ENCODE peak calls at places on chromosomes 5 and 9, in ten cellular contexts. U, O, R, Z, W, F, D, G, P and A are unnamed samples.

GRCh38 chr9:127437497-127438264 is 13.5 kb downstream of the ZNF79 start:
- DNase-seq in G (no peak), U (no peak), Z (no peak), W (no peak), F (no peak), R (no peak), D (no peak), O (no peak), P (no peak), A (no peak)

GRCh38 chr9:109582386-109582785 is 84.3 kb upstream of the PTPN3 start:
- DNase-seq in U (no peak), G (no peak), F (no peak), O (no peak), Z (no peak), W (no peak), P (no peak), D (no peak), R (no peak), A (no peak)

GRCh38 chr9:3751125-3751758 is 225.4 kb upstream of the RFX3 start:
- DNase-seq in O (no peak), W (no peak), Z (no peak), P (no peak), R (no peak), G (no peak), F (peak; percentile 65), D (no peak), U (no peak), A (no peak)

GRCh38 chr9:69573666-69574456 is 98.3 kb downstream of the APBA1 start:
- DNase-seq in F (peak; percentile 47), W (no peak), D (no peak), G (no peak), P (no peak), U (no peak), O (no peak), R (no peak), Z (no peak), A (peak; percentile 21)

GRCh38 chr9:89797970-89798369 is 193.2 kb downstream of the GADD45G start:
- DNase-seq in O (no peak), P (no peak), Z (no peak), G (no peak), D (peak; percentile 45), F (no peak), U (no peak), W (no peak), R (peak; percentile 33), A (no peak)

GRCh38 chr5:152404494-152404893 is 585 bp downstream of the NMUR2 start:
- DNase-seq in O (peak; percentile 62), D (no peak), R (no peak), Z (no peak), W (no peak), G (no peak), F (no peak), U (no peak), P (no peak), A (no peak)

GRCh38 chr9:136910901-136911245 is 24.6 kb downstream of the TRAF2 start:
- DNase-seq in R (no peak), U (no peak), P (no peak), D (no peak), F (no peak), W (no peak), O (no peak), Z (no peak), G (no peak), A (no peak)

GRCh38 chr9:124697326-124698200 is 73.5 kb downstream of the NR6A1 start:
- DNase-seq in O (no peak), W (no peak), F (peak; percentile 65), P (no peak), D (no peak), U (no peak), R (no peak), G (no peak), Z (no peak), A (no peak)

GRCh38 chr9:131837316-131837715 is 97.4 kb upstream of the RAPGEF1 start:
- DNase-seq in O (no peak), D (peak; percentile 25), R (peak; percentile 40), Z (no peak), P (no peak), G (peak; percentile 41), U (no peak), F (peak; percentile 8), W (no peak), A (no peak)

GRCh38 chr9:33143241-33143642 is 23.9 kb downstream of the B4GALT1 start:
- DNase-seq in Z (no peak), R (no peak), P (no peak), W (no peak), U (peak; percentile 51), G (no peak), O (no peak), D (peak; percentile 50), F (peak; percentile 88), A (no peak)

GRCh38 chr5:160923927-160924705 is 72.1 kb upstream of the ATP10B start:
- DNase-seq in U (no peak), O (no peak), Z (no peak), P (no peak), W (peak; percentile 92), R (peak; percentile 95), D (peak; percentile 81), F (no peak), G (no peak), A (no peak)

GRCh38 chr5:112757468-112758208 is 20.0 kb downstream of the APC start:
- DNase-seq in F (peak; percentile 73), R (no peak), P (no peak), O (no peak), W (no peak), D (peak; percentile 68), G (no peak), U (no peak), Z (no peak), A (no peak)

GRCh38 chr5:151253604-151253948 is 591 bp downstream of the GM2A start:
- DNase-seq in G (no peak), W (no peak), F (no peak), U (no peak), O (no peak), D (no peak), R (no peak), Z (no peak), P (no peak), A (no peak)

GRCh38 chr5:151255621-151256286 is 2.8 kb downstream of the GM2A start:
- DNase-seq in O (no peak), Z (no peak), D (no peak), F (no peak), P (no peak), G (no peak), R (no peak), U (no peak), W (no peak), A (no peak)

GRCh38 chr5:151252762-151253603 is at the start of gene GM2A:
- DNase-seq in W (peak; percentile 100), Z (peak; percentile 99), F (peak; percentile 100), U (peak; percentile 100), R (peak; percentile 99), D (peak; percentile 100), O (peak; percentile 99), G (peak; percentile 99), P (peak; percentile 99), A (peak; percentile 97)

GRCh38 chr5:151251621-151252020 is 1.4 kb upstream of the GM2A start:
- DNase-seq in R (no peak), U (no peak), G (no peak), Z (no peak), O (no peak), F (no peak), P (no peak), D (no peak), W (no peak), A (no peak)

GRCh38 chr5:151254533-151254932 is 1.5 kb downstream of the GM2A start:
- DNase-seq in P (no peak), R (no peak), D (no peak), W (no peak), U (no peak), G (no peak), F (no peak), O (no peak), Z (no peak), A (no peak)
- H3K4me3 ChIP-seq in P (no peak overlapping the region), R (no peak overlapping the region), D (no peak overlapping the region), W (no peak overlapping the region), U (no peak overlapping the region), G (no peak overlapping the region), F (peak overlapping the region; percentile 99), O (no peak overlapping the region), Z (peak overlapping the region; percentile 84), A (no peak overlapping the region)

DNA sequence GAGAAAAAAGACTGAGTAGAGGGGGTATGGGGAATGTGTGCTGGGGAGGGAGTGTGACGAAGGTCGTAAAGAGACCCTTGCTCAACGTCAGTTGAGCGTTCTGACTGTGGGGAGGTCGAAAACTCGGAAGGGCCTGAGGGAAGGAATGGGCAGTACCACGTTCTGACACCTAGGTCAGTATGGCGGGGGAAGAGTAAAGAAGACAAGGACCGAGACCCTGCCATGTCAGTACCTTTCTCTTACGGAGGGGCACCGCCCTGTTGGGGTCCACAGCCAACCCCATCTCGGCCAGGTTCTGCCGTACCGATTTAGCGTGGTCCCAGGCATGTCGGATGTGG is 426 bp downstream of the NOP16 start:
- DNase-seq in O (no peak), Z (no peak), U (no peak), G (no peak), P (no peak), R (no peak), D (peak; percentile 40), W (no peak), F (peak; percentile 60), A (no peak)
- H3K27ac ChIP-seq in O (no peak overlapping the region), Z (peak overlapping the region; percentile 99), U (peak overlapping the region; percentile 94), G (peak overlapping the region; percentile 93), P (peak overlapping the region; percentile 99), R (peak overlapping the region; percentile 98), D (peak overlapping the region; percentile 62), W (no peak overlapping the region), F (peak overlapping the region; percentile 93), A (peak overlapping the region; percentile 39)

DNA sequence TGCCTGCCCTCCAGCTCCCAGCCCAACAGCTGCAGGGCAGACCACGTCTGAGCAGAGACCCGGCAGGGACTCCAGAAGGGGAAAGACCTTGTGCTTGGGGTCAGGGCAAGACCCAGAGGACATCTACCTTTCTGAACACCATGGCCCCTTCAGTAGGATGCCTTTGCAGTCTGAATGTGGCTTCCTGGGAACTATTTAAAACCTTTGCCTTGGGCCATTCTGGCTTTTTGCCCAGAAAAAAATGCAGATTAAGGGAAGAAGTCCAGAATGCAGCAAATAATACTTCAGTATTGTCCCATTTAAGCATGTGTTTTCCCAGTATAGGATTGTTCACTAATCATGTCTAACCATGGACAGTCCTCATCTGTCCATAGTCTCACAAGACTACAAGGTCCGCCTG is 67.5 kb upstream of the ERCC6L2 start:
- DNase-seq in F (peak; percentile 15), R (no peak), W (no peak), P (no peak), Z (no peak), O (no peak), G (no peak), D (no peak), U (no peak), A (no peak)
- H3K27me3 ChIP-seq in F (peaks cover 15% of the 10 kb centered on the region), R (no peaks in the 10 kb centered on the region), W (no peaks in the 10 kb centered on the region), P (no peaks in the 10 kb centered on the region), Z (no peaks in the 10 kb centered on the region), O (no peaks in the 10 kb centered on the region), G (no peaks in the 10 kb centered on the region), D (no peaks in the 10 kb centered on the region), U (no peaks in the 10 kb centered on the region), A (peaks cover 7% of the 10 kb centered on the region)

DNA sequence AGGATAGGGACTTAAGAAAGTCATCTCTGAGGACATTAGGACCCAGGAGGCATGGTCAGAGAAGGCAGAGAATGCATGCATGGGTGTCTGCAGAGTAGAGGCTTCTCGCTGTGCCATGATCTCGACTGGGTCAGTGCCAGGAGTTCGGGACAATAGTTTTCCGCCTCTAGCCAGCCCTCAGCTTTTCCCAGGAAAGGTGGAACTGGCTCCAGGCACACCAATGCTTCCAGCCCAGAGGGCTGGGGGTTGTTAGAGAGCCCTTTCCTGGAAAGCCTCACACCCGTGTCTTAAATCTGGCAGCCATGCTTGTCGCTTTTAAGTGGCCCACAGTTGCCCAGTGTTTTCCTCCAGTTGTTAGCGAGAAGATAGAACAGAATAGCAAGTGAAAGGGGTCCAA is 1111.3 kb downstream of the TAF11L14 start:
- DNase-seq in R (no peak), U (no peak), G (peak; percentile 22), D (no peak), P (no peak), Z (no peak), W (no peak), O (no peak), F (no peak), A (no peak)
- H3K4me3 ChIP-seq in R (peak overlapping the region; percentile 23), U (peak overlapping the region; percentile 16), G (peak overlapping the region; percentile 18), D (no peak overlapping the region), P (peak overlapping the region; percentile 38), Z (peak overlapping the region; percentile 62), W (peak overlapping the region; percentile 39), O (no peak overlapping the region), F (peak overlapping the region; percentile 55), A (no peak overlapping the region)